ENCODE peak calls at places on chromosomes 5 and 9, in eight cellular contexts. One of them, this sample, is unnamed.

GRCh38 chr5:175682664-175683063 is 24.8 kb downstream of the HRH2 start:
- DNase-seq in stomach: no peak
- DNase-seq in suprapubic skin: no peak
- DNase-seq in body of pancreas: no peak
- DNase-seq in activated B cell treated with CpG ODN at 0.5 μM for 24 hours: no peak
- DNase-seq in tibial nerve: no peak
- DNase-seq in nephron progenitor cell: no peak
- DNase-seq in WERI-Rb-1: no peak
- DNase-seq in this sample: no peak

GRCh38 chr9:120475341-120475740 is 104.6 kb downstream of the CDK5RAP2 start:
- DNase-seq in stomach: no peak
- DNase-seq in suprapubic skin: no peak
- DNase-seq in body of pancreas: no peak
- DNase-seq in activated B cell treated with CpG ODN at 0.5 μM for 24 hours: no peak
- DNase-seq in tibial nerve: no peak
- DNase-seq in nephron progenitor cell: no peak
- DNase-seq in WERI-Rb-1: no peak
- DNase-seq in this sample: no peak

GRCh38 chr9:630817-631216 is 210.7 kb upstream of the DMRT1 start:
- DNase-seq in stomach: no peak
- DNase-seq in suprapubic skin: no peak
- DNase-seq in body of pancreas: no peak
- DNase-seq in activated B cell treated with CpG ODN at 0.5 μM for 24 hours: no peak
- DNase-seq in tibial nerve: no peak
- DNase-seq in nephron progenitor cell: no peak
- DNase-seq in WERI-Rb-1: no peak
- DNase-seq in this sample: no peak

GRCh38 chr9:82512724-82513123 is 524.2 kb downstream of the SPATA31D1 start:
- DNase-seq in stomach: no peak
- DNase-seq in suprapubic skin: no peak
- DNase-seq in body of pancreas: no peak
- DNase-seq in activated B cell treated with CpG ODN at 0.5 μM for 24 hours: no peak
- DNase-seq in tibial nerve: no peak
- DNase-seq in nephron progenitor cell: no peak
- DNase-seq in WERI-Rb-1: no peak
- DNase-seq in this sample: no peak

GRCh38 chr9:136937186-136938001 is 7.1 kb downstream of the FBXW5 start:
- DNase-seq in stomach: no peak
- DNase-seq in suprapubic skin: no peak
- DNase-seq in body of pancreas: no peak
- DNase-seq in activated B cell treated with CpG ODN at 0.5 μM for 24 hours: no peak
- DNase-seq in tibial nerve: no peak
- DNase-seq in nephron progenitor cell: no peak
- DNase-seq in WERI-Rb-1: no peak
- DNase-seq in this sample: no peak

GRCh38 chr5:83924171-83924570 is 203.5 kb upstream of the HAPLN1 start:
- DNase-seq in stomach: no peak
- DNase-seq in suprapubic skin: no peak
- DNase-seq in body of pancreas: no peak
- DNase-seq in activated B cell treated with CpG ODN at 0.5 μM for 24 hours: no peak
- DNase-seq in tibial nerve: no peak
- DNase-seq in nephron progenitor cell: no peak
- DNase-seq in WERI-Rb-1: no peak
- DNase-seq in this sample: no peak

GRCh38 chr9:1771094-1771493 is 244.1 kb upstream of the SMARCA2 start:
- DNase-seq in stomach: no peak
- DNase-seq in suprapubic skin: no peak
- DNase-seq in body of pancreas: no peak
- DNase-seq in activated B cell treated with CpG ODN at 0.5 μM for 24 hours: no peak
- DNase-seq in tibial nerve: no peak
- DNase-seq in nephron progenitor cell: no peak
- DNase-seq in WERI-Rb-1: no peak
- DNase-seq in this sample: no peak

GRCh38 chr9:129552064-129552463 is 68.8 kb downstream of the C9orf50 start:
- DNase-seq in stomach: no peak
- DNase-seq in suprapubic skin: no peak
- DNase-seq in body of pancreas: no peak
- DNase-seq in activated B cell treated with CpG ODN at 0.5 μM for 24 hours: no peak
- DNase-seq in tibial nerve: no peak
- DNase-seq in nephron progenitor cell: no peak
- DNase-seq in WERI-Rb-1: no peak
- DNase-seq in this sample: no peak

GRCh38 chr9:25677301-25678146 is 720 bp downstream of the TUSC1 start:
- DNase-seq in stomach: peak; percentile 86
- DNase-seq in suprapubic skin: peak; percentile 91
- DNase-seq in body of pancreas: peak; percentile 90
- DNase-seq in activated B cell treated with CpG ODN at 0.5 μM for 24 hours: peak; percentile 15
- DNase-seq in tibial nerve: peak; percentile 61
- DNase-seq in nephron progenitor cell: no peak
- DNase-seq in WERI-Rb-1: no peak
- DNase-seq in this sample: peak; percentile 44

GRCh38 chr5:5290674-5291334 is 131.7 kb upstream of the ICE1 start:
- DNase-seq in stomach: no peak
- DNase-seq in suprapubic skin: no peak
- DNase-seq in body of pancreas: no peak
- DNase-seq in activated B cell treated with CpG ODN at 0.5 μM for 24 hours: no peak
- DNase-seq in tibial nerve: no peak
- DNase-seq in nephron progenitor cell: no peak
- DNase-seq in WERI-Rb-1: no peak
- DNase-seq in this sample: no peak

GRCh38 chr9:92290785-92291429 is 2.6 kb downstream of the IARS1 start:
- DNase-seq in stomach: no peak
- DNase-seq in suprapubic skin: no peak
- DNase-seq in body of pancreas: no peak
- DNase-seq in activated B cell treated with CpG ODN at 0.5 μM for 24 hours: no peak
- DNase-seq in tibial nerve: no peak
- DNase-seq in nephron progenitor cell: no peak
- DNase-seq in WERI-Rb-1: no peak
- DNase-seq in this sample: no peak

GRCh38 chr9:127279717-127280285 is 15.2 kb downstream of the GARNL3 start:
- DNase-seq in stomach: no peak
- DNase-seq in suprapubic skin: no peak
- DNase-seq in body of pancreas: peak; percentile 29
- DNase-seq in activated B cell treated with CpG ODN at 0.5 μM for 24 hours: no peak
- DNase-seq in tibial nerve: no peak
- DNase-seq in nephron progenitor cell: no peak
- DNase-seq in WERI-Rb-1: peak; percentile 45
- DNase-seq in this sample: no peak

GRCh38 chr9:94937214-94937903 is 210.9 kb downstream of the AOPEP start:
- DNase-seq in stomach: no peak
- DNase-seq in suprapubic skin: no peak
- DNase-seq in body of pancreas: no peak
- DNase-seq in activated B cell treated with CpG ODN at 0.5 μM for 24 hours: no peak
- DNase-seq in tibial nerve: no peak
- DNase-seq in nephron progenitor cell: no peak
- DNase-seq in WERI-Rb-1: no peak
- DNase-seq in this sample: no peak

GRCh38 chr9:22382331-22382730 is 64.3 kb upstream of the DMRTA1 start:
- DNase-seq in stomach: no peak
- DNase-seq in suprapubic skin: no peak
- DNase-seq in body of pancreas: no peak
- DNase-seq in activated B cell treated with CpG ODN at 0.5 μM for 24 hours: no peak
- DNase-seq in tibial nerve: no peak
- DNase-seq in nephron progenitor cell: no peak
- DNase-seq in WERI-Rb-1: no peak
- DNase-seq in this sample: no peak

DNA sequence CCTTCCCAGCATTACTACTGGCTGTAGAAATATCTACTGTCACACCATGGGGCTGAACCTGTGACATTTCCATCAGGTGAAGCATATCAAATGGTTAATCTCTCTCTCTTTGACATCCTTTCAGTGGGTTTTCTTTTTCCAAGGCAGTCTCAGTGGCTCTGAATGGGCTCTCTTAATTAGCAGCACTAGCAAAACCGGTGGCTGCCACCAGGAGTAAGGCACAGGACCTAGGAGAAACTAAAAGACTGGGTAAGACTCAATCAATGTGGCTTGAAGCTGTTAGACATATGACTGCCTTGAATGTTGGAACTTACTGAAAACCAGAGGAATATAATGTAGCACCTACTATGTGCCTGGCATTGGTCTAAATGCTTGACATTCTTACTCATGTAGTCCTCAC is 445.0 kb upstream of the KIF2A start:
- DNase-seq in stomach: no peak
- DNase-seq in suprapubic skin: no peak
- DNase-seq in body of pancreas: no peak
- DNase-seq in activated B cell treated with CpG ODN at 0.5 μM for 24 hours: no peak
- DNase-seq in tibial nerve: no peak
- DNase-seq in nephron progenitor cell: no peak
- DNase-seq in WERI-Rb-1: no peak
- DNase-seq in this sample: no peak
- TF ChIP-seq CTCF in stomach: no peak
- TF ChIP-seq CTCF in suprapubic skin: no peak
- TF ChIP-seq CTCF in body of pancreas: no peak
- TF ChIP-seq CTCF in activated B cell treated with CpG ODN at 0.5 μM for 24 hours: no peak
- TF ChIP-seq CTCF in tibial nerve: no peak
- TF ChIP-seq CTCF in nephron progenitor cell: no peak
- TF ChIP-seq CTCF in WERI-Rb-1: no peak
- TF ChIP-seq CTCF in this sample: no peak

GRCh38 chr9:37451628-37452027 is 13.6 kb downstream of the ZBTB5 start:
- DNase-seq in stomach: no peak
- DNase-seq in suprapubic skin: no peak
- DNase-seq in body of pancreas: no peak
- DNase-seq in activated B cell treated with CpG ODN at 0.5 μM for 24 hours: no peak
- DNase-seq in tibial nerve: no peak
- DNase-seq in nephron progenitor cell: no peak
- DNase-seq in WERI-Rb-1: no peak
- DNase-seq in this sample: no peak
- TF ChIP-seq CTCF in stomach: no peak
- TF ChIP-seq CTCF in suprapubic skin: no peak
- TF ChIP-seq CTCF in body of pancreas: no peak
- TF ChIP-seq CTCF in activated B cell treated with CpG ODN at 0.5 μM for 24 hours: no peak
- TF ChIP-seq CTCF in tibial nerve: no peak
- TF ChIP-seq CTCF in nephron progenitor cell: no peak
- TF ChIP-seq CTCF in WERI-Rb-1: no peak
- TF ChIP-seq CTCF in this sample: no peak

DNA sequence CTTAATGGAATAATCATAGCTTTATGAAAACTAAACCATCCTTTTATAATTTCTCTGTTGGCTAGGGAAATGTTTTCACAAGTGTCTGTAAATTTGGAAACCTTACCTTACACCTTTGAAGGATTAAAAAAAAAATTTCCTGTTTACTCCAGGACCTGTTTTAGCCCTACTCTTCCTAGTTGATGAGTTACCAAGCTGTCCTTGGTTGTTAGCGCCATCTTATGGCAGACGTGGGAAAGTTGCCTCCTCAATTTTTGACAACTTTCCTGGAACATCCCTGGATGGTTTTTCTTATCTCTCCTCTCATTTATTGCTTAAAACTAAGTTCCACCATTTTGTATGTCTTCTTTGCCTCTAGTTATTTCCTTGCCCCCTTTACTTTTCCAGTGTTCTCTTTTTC is 25.7 kb downstream of the ZSWIM6 start:
- DNase-seq in stomach: no peak
- DNase-seq in suprapubic skin: no peak
- DNase-seq in body of pancreas: no peak
- DNase-seq in activated B cell treated with CpG ODN at 0.5 μM for 24 hours: no peak
- DNase-seq in tibial nerve: no peak
- DNase-seq in nephron progenitor cell: no peak
- DNase-seq in WERI-Rb-1: peak; percentile 26
- DNase-seq in this sample: no peak
- TF ChIP-seq CTCF in stomach: no peak
- TF ChIP-seq CTCF in suprapubic skin: no peak
- TF ChIP-seq CTCF in body of pancreas: no peak
- TF ChIP-seq CTCF in activated B cell treated with CpG ODN at 0.5 μM for 24 hours: no peak
- TF ChIP-seq CTCF in tibial nerve: no peak
- TF ChIP-seq CTCF in nephron progenitor cell: no peak
- TF ChIP-seq CTCF in WERI-Rb-1: peak; percentile 63
- TF ChIP-seq CTCF in this sample: peak; percentile 79

GRCh38 chr5:102536323-102536928 is 37.6 kb upstream of the SLCO6A1 start:
- DNase-seq in stomach: no peak
- DNase-seq in suprapubic skin: no peak
- DNase-seq in body of pancreas: no peak
- DNase-seq in activated B cell treated with CpG ODN at 0.5 μM for 24 hours: no peak
- DNase-seq in tibial nerve: no peak
- DNase-seq in nephron progenitor cell: no peak
- DNase-seq in WERI-Rb-1: no peak
- DNase-seq in this sample: no peak
- TF ChIP-seq CTCF in stomach: no peak
- TF ChIP-seq CTCF in suprapubic skin: no peak
- TF ChIP-seq CTCF in body of pancreas: peak; percentile 19
- TF ChIP-seq CTCF in activated B cell treated with CpG ODN at 0.5 μM for 24 hours: no peak
- TF ChIP-seq CTCF in tibial nerve: no peak
- TF ChIP-seq CTCF in nephron progenitor cell: peak; percentile 29
- TF ChIP-seq CTCF in WERI-Rb-1: no peak
- TF ChIP-seq CTCF in this sample: peak; percentile 61

DNA sequence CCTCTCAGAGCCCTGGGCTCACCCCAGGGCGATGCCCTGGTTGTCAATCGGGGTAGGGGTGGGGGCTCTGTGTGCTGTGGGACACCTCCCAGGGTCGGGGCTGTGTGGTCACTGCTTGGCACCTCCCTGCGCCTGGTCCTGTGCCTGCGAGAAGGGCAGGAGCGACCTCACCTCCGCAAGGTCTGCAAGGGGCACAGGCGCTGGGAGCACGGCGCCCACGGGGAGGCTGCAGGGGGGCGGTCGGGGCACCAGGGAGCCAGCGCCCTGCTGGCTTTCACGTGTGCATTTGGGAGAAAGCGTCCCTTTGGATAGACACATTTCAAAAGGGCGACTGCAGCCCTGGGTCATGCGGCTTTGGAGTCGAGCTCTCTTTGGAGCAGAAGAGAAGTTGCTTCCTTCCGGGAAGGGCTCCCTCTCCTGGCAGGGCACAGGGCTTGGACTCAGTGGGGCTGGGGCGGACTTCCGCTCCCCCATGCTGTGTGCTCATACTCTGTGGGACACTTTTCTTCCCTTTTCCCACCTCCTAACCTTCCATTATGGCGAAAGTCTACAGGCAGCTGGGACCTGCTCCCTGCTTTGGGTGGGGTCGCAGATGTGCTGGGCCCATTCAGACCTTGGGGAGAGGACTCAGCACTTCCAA is 52.8 kb upstream of the SLC28A3 start:
- DNase-seq in stomach: no peak
- DNase-seq in suprapubic skin: no peak
- DNase-seq in body of pancreas: no peak
- DNase-seq in activated B cell treated with CpG ODN at 0.5 μM for 24 hours: no peak
- DNase-seq in tibial nerve: no peak
- DNase-seq in nephron progenitor cell: peak; percentile 7
- DNase-seq in WERI-Rb-1: no peak
- DNase-seq in this sample: no peak
- TF ChIP-seq CTCF in stomach: no peak
- TF ChIP-seq CTCF in suprapubic skin: no peak
- TF ChIP-seq CTCF in body of pancreas: no peak
- TF ChIP-seq CTCF in activated B cell treated with CpG ODN at 0.5 μM for 24 hours: no peak
- TF ChIP-seq CTCF in tibial nerve: no peak
- TF ChIP-seq CTCF in nephron progenitor cell: no peak
- TF ChIP-seq CTCF in WERI-Rb-1: peak; percentile 26
- TF ChIP-seq CTCF in this sample: no peak

DNA sequence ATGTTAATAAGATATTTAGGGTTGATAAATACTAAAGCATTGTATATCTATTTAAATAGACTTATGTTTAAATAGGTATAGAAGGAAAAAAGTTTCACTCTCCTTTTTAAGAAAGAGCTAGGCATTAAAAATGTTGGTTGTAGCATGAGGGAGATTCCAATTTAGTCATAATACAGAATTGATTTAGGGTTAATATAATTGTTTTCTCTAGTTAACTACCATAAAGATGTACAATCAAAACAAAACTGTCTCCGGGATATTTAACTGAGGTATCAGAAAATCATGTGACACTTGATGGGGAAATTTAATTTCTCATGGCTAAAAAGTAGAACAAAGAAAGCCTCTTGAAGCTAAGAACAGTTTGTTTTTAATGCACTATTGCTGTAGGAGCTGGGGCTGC is 44.1 kb downstream of the SMC2 start:
- DNase-seq in stomach: no peak
- DNase-seq in suprapubic skin: no peak
- DNase-seq in body of pancreas: no peak
- DNase-seq in activated B cell treated with CpG ODN at 0.5 μM for 24 hours: no peak
- DNase-seq in tibial nerve: no peak
- DNase-seq in nephron progenitor cell: no peak
- DNase-seq in WERI-Rb-1: no peak
- DNase-seq in this sample: no peak
- TF ChIP-seq CTCF in stomach: no peak
- TF ChIP-seq CTCF in suprapubic skin: no peak
- TF ChIP-seq CTCF in body of pancreas: no peak
- TF ChIP-seq CTCF in activated B cell treated with CpG ODN at 0.5 μM for 24 hours: no peak
- TF ChIP-seq CTCF in tibial nerve: no peak
- TF ChIP-seq CTCF in nephron progenitor cell: no peak
- TF ChIP-seq CTCF in WERI-Rb-1: no peak
- TF ChIP-seq CTCF in this sample: no peak